ENCODE peak calls at places on chromosomes 2 and 18, in seven cellular contexts. One of them, this sample, is unnamed.

GRCh38 chr2:181041661-181042060 is 61.3 kb downstream of the UBE2E3 start:
- DNase-seq in AG08395: no peak
- DNase-seq in amniotic stem cell: no peak
- DNase-seq in stimulated activated CD4-positive, alpha-beta T cell treated with anti-CD3 and anti-CD28 coated beads, Interleukin-2, amount 100 ng/mL, for 24 hours: no peak
- DNase-seq in HepG2: no peak
- DNase-seq in HuH-7: no peak
- DNase-seq in dorsolateral prefrontal cortex: no peak
- DNase-seq in this sample: no peak

GRCh38 chr2:3447789-3448317 is 68.4 kb downstream of the TRAPPC12 start:
- DNase-seq in AG08395: peak
- DNase-seq in amniotic stem cell: no peak
- DNase-seq in stimulated activated CD4-positive, alpha-beta T cell treated with anti-CD3 and anti-CD28 coated beads, Interleukin-2, amount 100 ng/mL, for 24 hours: no peak
- DNase-seq in HepG2: no peak
- DNase-seq in HuH-7: no peak
- DNase-seq in dorsolateral prefrontal cortex: no peak
- DNase-seq in this sample: no peak

GRCh38 chr2:178298785-178299212 is 104.5 kb downstream of the OSBPL6 start:
- DNase-seq in AG08395: peak
- DNase-seq in amniotic stem cell: no peak
- DNase-seq in stimulated activated CD4-positive, alpha-beta T cell treated with anti-CD3 and anti-CD28 coated beads, Interleukin-2, amount 100 ng/mL, for 24 hours: no peak
- DNase-seq in HepG2: no peak
- DNase-seq in HuH-7: no peak
- DNase-seq in dorsolateral prefrontal cortex: no peak
- DNase-seq in this sample: no peak

GRCh38 chr18:8771930-8772329 is 66.6 kb downstream of the MTCL1 start:
- DNase-seq in AG08395: peak
- DNase-seq in amniotic stem cell: no peak
- DNase-seq in stimulated activated CD4-positive, alpha-beta T cell treated with anti-CD3 and anti-CD28 coated beads, Interleukin-2, amount 100 ng/mL, for 24 hours: no peak
- DNase-seq in HepG2: no peak
- DNase-seq in HuH-7: no peak
- DNase-seq in dorsolateral prefrontal cortex: no peak
- DNase-seq in this sample: no peak

GRCh38 chr2:36329251-36329650 is 26.3 kb upstream of the CRIM1 start:
- DNase-seq in AG08395: peak
- DNase-seq in amniotic stem cell: no peak
- DNase-seq in stimulated activated CD4-positive, alpha-beta T cell treated with anti-CD3 and anti-CD28 coated beads, Interleukin-2, amount 100 ng/mL, for 24 hours: no peak
- DNase-seq in HepG2: no peak
- DNase-seq in HuH-7: no peak
- DNase-seq in dorsolateral prefrontal cortex: no peak
- DNase-seq in this sample: no peak

GRCh38 chr2:74507926-74508520 is 528 bp upstream of the PCGF1 start:
- DNase-seq in AG08395: peak
- DNase-seq in amniotic stem cell: peak
- DNase-seq in stimulated activated CD4-positive, alpha-beta T cell treated with anti-CD3 and anti-CD28 coated beads, Interleukin-2, amount 100 ng/mL, for 24 hours: no peak
- DNase-seq in HepG2: no peak
- DNase-seq in HuH-7: no peak
- DNase-seq in dorsolateral prefrontal cortex: peak
- DNase-seq in this sample: peak

GRCh38 chr2:10413488-10413887 is 34.6 kb downstream of the ODC1 start:
- DNase-seq in AG08395: no peak
- DNase-seq in amniotic stem cell: no peak
- DNase-seq in stimulated activated CD4-positive, alpha-beta T cell treated with anti-CD3 and anti-CD28 coated beads, Interleukin-2, amount 100 ng/mL, for 24 hours: no peak
- DNase-seq in HepG2: no peak
- DNase-seq in HuH-7: no peak
- DNase-seq in dorsolateral prefrontal cortex: no peak
- DNase-seq in this sample: no peak

GRCh38 chr2:236955675-236956618 is 129.7 kb upstream of the COPS8 start:
- DNase-seq in AG08395: no peak
- DNase-seq in amniotic stem cell: no peak
- DNase-seq in stimulated activated CD4-positive, alpha-beta T cell treated with anti-CD3 and anti-CD28 coated beads, Interleukin-2, amount 100 ng/mL, for 24 hours: no peak
- DNase-seq in HepG2: peak
- DNase-seq in HuH-7: no peak
- DNase-seq in dorsolateral prefrontal cortex: no peak
- DNase-seq in this sample: no peak

GRCh38 chr2:28300921-28301341 is 91.7 kb upstream of the FOSL2 start:
- DNase-seq in AG08395: peak
- DNase-seq in amniotic stem cell: no peak
- DNase-seq in stimulated activated CD4-positive, alpha-beta T cell treated with anti-CD3 and anti-CD28 coated beads, Interleukin-2, amount 100 ng/mL, for 24 hours: no peak
- DNase-seq in HepG2: no peak
- DNase-seq in HuH-7: no peak
- DNase-seq in dorsolateral prefrontal cortex: no peak
- DNase-seq in this sample: no peak

GRCh38 chr2:7097353-7097895 is 180.2 kb downstream of the RNF144A start:
- DNase-seq in AG08395: peak
- DNase-seq in amniotic stem cell: no peak
- DNase-seq in stimulated activated CD4-positive, alpha-beta T cell treated with anti-CD3 and anti-CD28 coated beads, Interleukin-2, amount 100 ng/mL, for 24 hours: peak
- DNase-seq in HepG2: peak
- DNase-seq in HuH-7: peak
- DNase-seq in dorsolateral prefrontal cortex: peak
- DNase-seq in this sample: peak

GRCh38 chr18:74040008-74040407 is 107.6 kb downstream of the FBXO15 start:
- DNase-seq in AG08395: no peak
- DNase-seq in amniotic stem cell: no peak
- DNase-seq in stimulated activated CD4-positive, alpha-beta T cell treated with anti-CD3 and anti-CD28 coated beads, Interleukin-2, amount 100 ng/mL, for 24 hours: no peak
- DNase-seq in HepG2: no peak
- DNase-seq in HuH-7: no peak
- DNase-seq in dorsolateral prefrontal cortex: no peak
- DNase-seq in this sample: no peak